ENCODE peak calls at places on chromosomes 7 and 10, in eight cellular contexts. E is HCT116, B is K562, N is A549, Z is HepG2, A is SK-N-SH, U is WTC11, O is endothelial cell of umbilical vein. J is an unnamed sample.

GRCh38 chr7:13032524-13032923 is 345.1 kb downstream of the ARL4A start:
- DNase-seq in E (no peak), B (no peak), N (peak; percentile 43), Z (no peak), A (no peak), U (no peak), O (peak; percentile 14), J (no peak)

GRCh38 chr10:77756319-77757232 is 119.0 kb upstream of the KCNMA1 start:
- DNase-seq in E (peak; percentile 47), B (peak; percentile 51), N (peak; percentile 68), Z (peak; percentile 59), A (peak; percentile 65), U (peak; percentile 83), O (peak; percentile 78), J (peak; percentile 74)

GRCh38 chr10:97234403-97234802 is 48.6 kb upstream of the SLIT1 start:
- DNase-seq in E (peak; percentile 12), B (peak; percentile 35), N (peak; percentile 51), Z (peak; percentile 23), A (peak; percentile 49), U (no peak), O (peak; percentile 62), J (peak; percentile 74)

GRCh38 chr10:84333864-84334451 is 5.6 kb downstream of the CCSER2 start:
- DNase-seq in E (no peak), B (peak; percentile 36), N (no peak), Z (no peak), A (no peak), U (no peak), O (no peak), J (peak; percentile 37)

GRCh38 chr10:43824934-43825333 is 176.3 kb upstream of the ZNF32 start:
- DNase-seq in E (no peak), B (no peak), N (no peak), Z (peak; percentile 3), A (no peak), U (no peak), O (no peak), J (no peak)

GRCh38 chr10:75293456-75293840 is 57.7 kb upstream of the COMTD1 start:
- DNase-seq in E (no peak), B (no peak), N (no peak), Z (no peak), A (no peak), U (no peak), O (no peak), J (no peak)

GRCh38 chr10:132506711-132507466 is 30.7 kb upstream of the INPP5A start:
- DNase-seq in E (no peak), B (no peak), N (no peak), Z (no peak), A (no peak), U (no peak), O (no peak), J (no peak)

GRCh38 chr7:42575161-42575560 is 336.7 kb downstream of the C7orf25 start:
- DNase-seq in E (no peak), B (no peak), N (no peak), Z (no peak), A (no peak), U (no peak), O (no peak), J (no peak)

GRCh38 chr10:99676435-99676834 is 17.1 kb downstream of the ENTPD7 start:
- DNase-seq in E (no peak), B (no peak), N (no peak), Z (no peak), A (no peak), U (no peak), O (no peak), J (no peak)

GRCh38 chr7:158546214-158546613 is 41.4 kb downstream of the PTPRN2 start:
- DNase-seq in E (no peak), B (no peak), N (no peak), Z (no peak), A (no peak), U (no peak), O (no peak), J (no peak)

GRCh38 chr7:97024209-97025129 is at the start of gene DLX5:
- DNase-seq in E (no peak), B (no peak), N (peak; percentile 24), Z (peak; percentile 18), A (peak; percentile 84), U (peak; percentile 86), O (no peak), J (no peak)

GRCh38 chr7:149836434-149836833 is 1.7 kb upstream of the ZNF862 start:
- DNase-seq in E (no peak), B (no peak), N (no peak), Z (no peak), A (no peak), U (no peak), O (no peak), J (no peak)

GRCh38 chr7:1704326-1705241 is 34.5 kb downstream of the ELFN1 start:
- DNase-seq in E (no peak), B (no peak), N (no peak), Z (no peak), A (peak; percentile 37), U (no peak), O (no peak), J (no peak)

GRCh38 chr10:100889546-100889945 is 23.2 kb upstream of the SLF2 start:
- DNase-seq in E (no peak), B (no peak), N (no peak), Z (no peak), A (no peak), U (no peak), O (no peak), J (no peak)

GRCh38 chr10:117133273-117134083 is 4.6 kb downstream of the VAX1 start:
- DNase-seq in E (no peak), B (no peak), N (no peak), Z (no peak), A (peak; percentile 40), U (peak; percentile 20), O (no peak), J (no peak)

GRCh38 chr10:56231436-56231835 is 129.6 kb downstream of the ZWINT start:
- DNase-seq in E (no peak), B (no peak), N (peak; percentile 10), Z (no peak), A (no peak), U (no peak), O (no peak), J (no peak)

GRCh38 chr7:128106840-128107239 is 75.6 kb upstream of the LRRC4 start:
- DNase-seq in E (no peak), B (no peak), N (no peak), Z (no peak), A (no peak), U (no peak), O (no peak), J (peak; percentile 45)

GRCh38 chr7:240887-241421 is 48.6 kb downstream of the FAM20C start:
- DNase-seq in E (no peak), B (no peak), N (no peak), Z (no peak), A (no peak), U (peak; percentile 30), O (peak; percentile 19), J (peak; percentile 44)

GRCh38 chr7:50534690-50535290 is 30.4 kb downstream of the DDC start:
- DNase-seq in E (peak; percentile 95), B (peak; percentile 87), N (peak; percentile 96), Z (peak; percentile 37), A (peak; percentile 67), U (no peak), O (peak; percentile 94), J (peak; percentile 98)
- TF ChIP-seq MAX in E (peak; percentile 60), B (peak; percentile 72), N (peak; percentile 77), Z (no peak), A (peak; percentile 53), U (no peak), O (no peak), J (peak; percentile 66)

GRCh38 chr7:17369686-17370426 is 71.4 kb downstream of the AHR start:
- DNase-seq in E (no peak), B (no peak), N (peak; percentile 81), Z (peak; percentile 7), A (no peak), U (no peak), O (no peak), J (peak; percentile 98)
- TF ChIP-seq MAX in E (no peak), B (no peak), N (no peak), Z (no peak), A (no peak), U (no peak), O (no peak), J (peak; percentile 85)

GRCh38 chr10:128529225-128529624 is 403.0 kb upstream of the MKI67 start:
- DNase-seq in E (no peak), B (no peak), N (no peak), Z (no peak), A (no peak), U (no peak), O (no peak), J (no peak)
- TF ChIP-seq MAX in E (no peak), B (no peak), N (no peak), Z (no peak), A (no peak), U (no peak), O (no peak), J (no peak)

GRCh38 chr7:47046949-47047348 is 535.0 kb downstream of the TNS3 start:
- DNase-seq in E (no peak), B (no peak), N (no peak), Z (no peak), A (no peak), U (peak; percentile 19), O (no peak), J (no peak)
- TF ChIP-seq MAX in E (no peak), B (no peak), N (no peak), Z (no peak), A (no peak), U (no peak), O (no peak), J (no peak)

GRCh38 chr10:28996947-28997551 is 291.8 kb upstream of the LYZL1 start:
- DNase-seq in E (no peak), B (no peak), N (no peak), Z (peak; percentile 68), A (no peak), U (no peak), O (no peak), J (no peak)
- TF ChIP-seq MAX in E (no peak), B (no peak), N (no peak), Z (no peak), A (no peak), U (no peak), O (no peak), J (no peak)